ENCODE peak calls at places on chromosomes 13 and 19, in five cellular contexts. One of them, this sample, is unnamed. For H3K27me3 and H3K9me3, the result is how much of the 10 kb centered on the place peaks cover.

GRCh38 chr13:107296804-107297203 is 728.9 kb upstream of the ARGLU1 start:
- DNase-seq in thoracic aorta: no peak
- DNase-seq in BE2C: no peak
- DNase-seq in body of pancreas: no peak
- DNase-seq in heart right ventricle: no peak
- DNase-seq in this sample: no peak

GRCh38 chr19:771332-771785 is 20.4 kb downstream of the MISP start:
- DNase-seq in thoracic aorta: no peak
- DNase-seq in BE2C: peak
- DNase-seq in body of pancreas: no peak
- DNase-seq in heart right ventricle: peak
- DNase-seq in this sample: peak

GRCh38 chr13:99496322-99497142 is 4.7 kb upstream of the TM9SF2 start:
- DNase-seq in thoracic aorta: peak
- DNase-seq in BE2C: peak
- DNase-seq in body of pancreas: peak
- DNase-seq in heart right ventricle: peak
- DNase-seq in this sample: peak

GRCh38 chr19:50205681-50206138 is 2.3 kb downstream of the MYH14 start:
- DNase-seq in thoracic aorta: no peak
- DNase-seq in BE2C: no peak
- DNase-seq in body of pancreas: peak
- DNase-seq in heart right ventricle: no peak
- DNase-seq in this sample: no peak

GRCh38 chr19:33316521-33317284 is 14.4 kb upstream of the CEBPA start:
- DNase-seq in thoracic aorta: no peak
- DNase-seq in BE2C: no peak
- DNase-seq in body of pancreas: no peak
- DNase-seq in heart right ventricle: no peak
- DNase-seq in this sample: no peak

GRCh38 chr19:18900700-18901502 is 4.9 kb upstream of the CERS1 start:
- DNase-seq in thoracic aorta: no peak
- DNase-seq in BE2C: peak
- DNase-seq in body of pancreas: no peak
- DNase-seq in heart right ventricle: no peak
- DNase-seq in this sample: no peak

GRCh38 chr13:102830646-102831045 is 15.2 kb upstream of the ERCC5 start:
- DNase-seq in thoracic aorta: no peak
- DNase-seq in BE2C: no peak
- DNase-seq in body of pancreas: peak
- DNase-seq in heart right ventricle: no peak
- DNase-seq in this sample: peak

GRCh38 chr13:23871616-23872220 is 17.5 kb downstream of the MIPEP start:
- DNase-seq in thoracic aorta: no peak
- DNase-seq in BE2C: no peak
- DNase-seq in body of pancreas: no peak
- DNase-seq in heart right ventricle: no peak
- DNase-seq in this sample: no peak

GRCh38 chr19:416416-416815 is 7.5 kb upstream of the C2CD4C start:
- DNase-seq in thoracic aorta: no peak
- DNase-seq in BE2C: no peak
- DNase-seq in body of pancreas: no peak
- DNase-seq in heart right ventricle: no peak
- DNase-seq in this sample: no peak

GRCh38 chr13:73230714-73231113 is 171.9 kb downstream of the KLF5 start:
- DNase-seq in thoracic aorta: no peak
- DNase-seq in BE2C: no peak
- DNase-seq in body of pancreas: no peak
- DNase-seq in heart right ventricle: no peak
- DNase-seq in this sample: no peak

GRCh38 chr19:35935911-35936737 is at the start of gene LRFN3:
- DNase-seq in thoracic aorta: no peak
- DNase-seq in BE2C: peak
- DNase-seq in body of pancreas: peak
- DNase-seq in heart right ventricle: peak
- DNase-seq in this sample: peak

GRCh38 chr19:7494416-7495098 is 5.7 kb upstream of the PEX11G start:
- DNase-seq in thoracic aorta: no peak
- DNase-seq in BE2C: no peak
- DNase-seq in body of pancreas: peak
- DNase-seq in heart right ventricle: peak
- DNase-seq in this sample: no peak

GRCh38 chr19:41548047-41548446 is 27.9 kb upstream of the CEACAM21 start:
- DNase-seq in thoracic aorta: no peak
- DNase-seq in BE2C: no peak
- DNase-seq in body of pancreas: no peak
- DNase-seq in heart right ventricle: no peak
- DNase-seq in this sample: no peak

GRCh38 chr13:66665991-66666390 is 564.1 kb downstream of the PCDH9 start:
- DNase-seq in thoracic aorta: no peak
- DNase-seq in BE2C: peak
- DNase-seq in body of pancreas: no peak
- DNase-seq in heart right ventricle: no peak
- DNase-seq in this sample: peak

GRCh38 chr13:39201075-39201630 is 162.9 kb downstream of the NHLRC3 start:
- DNase-seq in thoracic aorta: no peak
- DNase-seq in BE2C: no peak
- DNase-seq in body of pancreas: no peak
- DNase-seq in heart right ventricle: peak
- DNase-seq in this sample: no peak
- H3K27me3 ChIP-seq in thoracic aorta: under half
- H3K27me3 ChIP-seq in BE2C: under half
- H3K27me3 ChIP-seq in body of pancreas: under half
- H3K27me3 ChIP-seq in heart right ventricle: under half
- H3K27me3 ChIP-seq in this sample: under half

GRCh38 chr19:2604747-2605329 is 97.7 kb downstream of the GNG7 start:
- DNase-seq in thoracic aorta: no peak
- DNase-seq in BE2C: no peak
- DNase-seq in body of pancreas: no peak
- DNase-seq in heart right ventricle: no peak
- DNase-seq in this sample: no peak

GRCh38 chr19:2600914-2601870 is 101.3 kb downstream of the GNG7 start:
- DNase-seq in thoracic aorta: no peak
- DNase-seq in BE2C: no peak
- DNase-seq in body of pancreas: no peak
- DNase-seq in heart right ventricle: no peak
- DNase-seq in this sample: no peak

GRCh38 chr19:2607712-2608601 is 94.5 kb downstream of the GNG7 start:
- DNase-seq in thoracic aorta: no peak
- DNase-seq in BE2C: peak
- DNase-seq in body of pancreas: no peak
- DNase-seq in heart right ventricle: no peak
- DNase-seq in this sample: no peak

GRCh38 chr19:2603320-2603719 is 99.2 kb downstream of the GNG7 start:
- DNase-seq in thoracic aorta: no peak
- DNase-seq in BE2C: no peak
- DNase-seq in body of pancreas: no peak
- DNase-seq in heart right ventricle: peak
- DNase-seq in this sample: peak

GRCh38 chr19:2602391-2603181 is 99.9 kb downstream of the GNG7 start:
- DNase-seq in thoracic aorta: peak
- DNase-seq in BE2C: peak
- DNase-seq in body of pancreas: peak
- DNase-seq in heart right ventricle: peak
- DNase-seq in this sample: peak
- H3K4me3 ChIP-seq in thoracic aorta: peak
- H3K4me3 ChIP-seq in BE2C: peak
- H3K4me3 ChIP-seq in body of pancreas: no peak
- H3K4me3 ChIP-seq in heart right ventricle: no peak
- H3K4me3 ChIP-seq in this sample: peak

GRCh38 chr13:41707192-41707858 is 250.0 kb downstream of the RGCC start:
- DNase-seq in thoracic aorta: no peak
- DNase-seq in BE2C: no peak
- DNase-seq in body of pancreas: no peak
- DNase-seq in heart right ventricle: no peak
- DNase-seq in this sample: no peak
- H3K9me3 ChIP-seq in thoracic aorta: under half
- H3K9me3 ChIP-seq in BE2C: under half
- H3K9me3 ChIP-seq in body of pancreas: under half
- H3K9me3 ChIP-seq in heart right ventricle: under half
- H3K9me3 ChIP-seq in this sample: under half

GRCh38 chr13:30906411-30906990 is 430 bp downstream of the MEDAG start:
- DNase-seq in thoracic aorta: no peak
- DNase-seq in BE2C: no peak
- DNase-seq in body of pancreas: no peak
- DNase-seq in heart right ventricle: peak
- DNase-seq in this sample: no peak

GRCh38 chr13:30907167-30907761 is 1.2 kb downstream of the MEDAG start:
- DNase-seq in thoracic aorta: no peak
- DNase-seq in BE2C: no peak
- DNase-seq in body of pancreas: no peak
- DNase-seq in heart right ventricle: no peak
- DNase-seq in this sample: peak

GRCh38 chr13:30904043-30904442 is 2.0 kb upstream of the MEDAG start:
- DNase-seq in thoracic aorta: no peak
- DNase-seq in BE2C: no peak
- DNase-seq in body of pancreas: no peak
- DNase-seq in heart right ventricle: no peak
- DNase-seq in this sample: no peak

GRCh38 chr13:30908416-30908980 is 2.4 kb downstream of the MEDAG start:
- DNase-seq in thoracic aorta: no peak
- DNase-seq in BE2C: peak
- DNase-seq in body of pancreas: no peak
- DNase-seq in heart right ventricle: peak
- DNase-seq in this sample: peak

DNA sequence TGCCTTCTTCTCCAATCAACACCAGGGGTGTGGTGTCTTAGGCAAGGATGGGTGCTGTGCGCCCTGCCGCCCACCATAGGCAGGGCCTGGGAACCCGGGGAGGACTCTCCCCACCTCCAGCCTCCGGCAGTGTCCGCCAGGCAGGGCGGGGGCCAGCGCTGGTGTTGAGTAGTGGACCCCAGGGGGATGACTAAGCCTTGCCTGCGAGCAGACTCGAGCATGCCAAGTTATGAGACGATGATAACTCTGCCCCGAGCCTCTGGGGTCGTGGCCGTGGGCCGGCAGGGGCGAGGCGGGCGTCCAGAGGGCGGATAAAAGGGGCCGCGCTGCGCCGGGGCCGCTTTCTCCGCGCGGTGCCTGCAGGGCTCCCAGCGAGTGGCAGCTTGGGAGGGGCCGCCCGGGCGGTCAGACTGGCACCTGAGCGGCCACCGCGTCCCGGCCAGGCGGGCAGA is at the start of gene MEDAG:
- DNase-seq in thoracic aorta: peak
- DNase-seq in BE2C: no peak
- DNase-seq in body of pancreas: peak
- DNase-seq in heart right ventricle: peak
- DNase-seq in this sample: peak
- H3K27me3 ChIP-seq in thoracic aorta: under half
- H3K27me3 ChIP-seq in BE2C: under half
- H3K27me3 ChIP-seq in body of pancreas: under half
- H3K27me3 ChIP-seq in heart right ventricle: under half
- H3K27me3 ChIP-seq in this sample: under half

GRCh38 chr13:76884167-76884566 is 2.0 kb downstream of the KCTD12 start:
- DNase-seq in thoracic aorta: no peak
- DNase-seq in BE2C: peak
- DNase-seq in body of pancreas: peak
- DNase-seq in heart right ventricle: peak
- DNase-seq in this sample: peak
- H3K4me3 ChIP-seq in thoracic aorta: peak
- H3K4me3 ChIP-seq in BE2C: peak
- H3K4me3 ChIP-seq in body of pancreas: peak
- H3K4me3 ChIP-seq in heart right ventricle: peak
- H3K4me3 ChIP-seq in this sample: peak